ENCODE peak calls at places on chromosome 17, in five cellular contexts. K, J, S, N and G are unnamed samples. For H3K4me1, the result is how much of the 10 kb centered on the place peaks cover.

GRCh38 chr17:59620518-59621259 is 994 bp downstream of the CLTC start:
- DNase-seq in K (peak), J (peak), S (peak), N (peak), G (peak)

GRCh38 chr17:22511431-22511830 is 819.1 kb downstream of the KCNJ18 start:
- DNase-seq in K (no peak), J (no peak), S (no peak), N (no peak), G (no peak)

GRCh38 chr17:15262291-15263205 is 2.6 kb downstream of the PMP22 start:
- DNase-seq in K (peak), J (peak), S (peak), N (no peak), G (peak)

GRCh38 chr17:45289316-45290268 is 27.2 kb downstream of the MAP3K14 start:
- DNase-seq in K (no peak), J (no peak), S (no peak), N (no peak), G (no peak)

GRCh38 chr17:79838541-79839274 is 532 bp downstream of the CBX4 start:
- DNase-seq in K (no peak), J (peak), S (peak), N (peak), G (peak)

GRCh38 chr17:14864127-14864526 is 401.0 kb downstream of the PMP22 start:
- DNase-seq in K (no peak), J (no peak), S (no peak), N (no peak), G (no peak)

GRCh38 chr17:17684901-17685774 is 3.9 kb downstream of the RAI1 start:
- DNase-seq in K (no peak), J (no peak), S (no peak), N (no peak), G (no peak)

GRCh38 chr17:9256944-9257629 is 235.8 kb downstream of the NTN1 start:
- DNase-seq in K (no peak), J (no peak), S (no peak), N (no peak), G (no peak)

GRCh38 chr17:77512062-77512946 is 371.5 kb downstream of the SEC14L1 start:
- DNase-seq in K (no peak), J (no peak), S (no peak), N (no peak), G (no peak)

GRCh38 chr17:7137182-7137943 is 22.7 kb upstream of the ASGR2 start:
- DNase-seq in K (peak), J (no peak), S (no peak), N (no peak), G (no peak)

GRCh38 chr17:70099884-70100283 is 24.9 kb downstream of the KCNJ16 start:
- DNase-seq in K (no peak), J (no peak), S (no peak), N (no peak), G (no peak)

GRCh38 chr17:60169921-60170817 is 20.4 kb downstream of the CA4 start:
- DNase-seq in K (peak), J (no peak), S (no peak), N (no peak), G (no peak)

GRCh38 chr17:65287040-65287439 is 149.9 kb downstream of the RGS9 start:
- DNase-seq in K (no peak), J (no peak), S (no peak), N (no peak), G (peak)

GRCh38 chr17:27994586-27994985 is 47.9 kb upstream of the NLK start:
- DNase-seq in K (no peak), J (no peak), S (no peak), N (no peak), G (no peak)

GRCh38 chr17:67021718-67022450 is 22.5 kb upstream of the CACNG1 start:
- DNase-seq in K (no peak), J (no peak), S (no peak), N (no peak), G (no peak)

GRCh38 chr17:17208013-17208412 is 1.9 kb upstream of the PLD6 start:
- DNase-seq in K (no peak), J (no peak), S (no peak), N (no peak), G (no peak)

GRCh38 chr17:68053237-68054030 is 17.9 kb downstream of the KPNA2 start:
- DNase-seq in K (peak), J (no peak), S (no peak), N (no peak), G (no peak)

GRCh38 chr17:37844158-37844976 is 79.8 kb upstream of the TBC1D3K start:
- DNase-seq in K (peak), J (peak), S (peak), N (no peak), G (peak)

GRCh38 chr17:44115585-44116415 is 7.6 kb downstream of the HDAC5 start:
- DNase-seq in K (no peak), J (peak), S (peak), N (no peak), G (peak)

GRCh38 chr17:27497696-27498095 is 41.4 kb downstream of the KSR1 start:
- DNase-seq in K (no peak), J (no peak), S (no peak), N (no peak), G (no peak)

GRCh38 chr17:77867308-77867781 is 91.2 kb upstream of the TNRC6C start:
- DNase-seq in K (peak), J (no peak), S (no peak), N (no peak), G (no peak)

GRCh38 chr17:31608659-31609254 is 217.3 kb downstream of the RAB11FIP4 start:
- DNase-seq in K (no peak), J (no peak), S (no peak), N (no peak), G (no peak)

GRCh38 chr17:7884581-7885356 is 3.8 kb upstream of the CHD3 start:
- DNase-seq in K (no peak), J (no peak), S (peak), N (peak), G (peak)

GRCh38 chr17:74361613-74362391 is at the start of gene BTBD17:
- DNase-seq in K (peak), J (peak), S (peak), N (no peak), G (peak)

GRCh38 chr17:19263621-19264010 is 26.4 kb downstream of the EPN2 start:
- DNase-seq in K (peak), J (no peak), S (no peak), N (no peak), G (no peak)

GRCh38 chr17:63405741-63406261 is 40.3 kb downstream of the CYB561 start:
- DNase-seq in K (no peak), J (peak), S (peak), N (no peak), G (peak)

GRCh38 chr17:41666336-41666680 is 22.4 kb upstream of the EIF1 start:
- DNase-seq in K (peak), J (peak), S (peak), N (peak), G (no peak)

GRCh38 chr17:27533874-27534815 is 77.9 kb downstream of the KSR1 start:
- DNase-seq in K (no peak), J (no peak), S (no peak), N (no peak), G (no peak)

GRCh38 chr17:78375401-78376079 is 2.9 kb upstream of the PGS1 start:
- DNase-seq in K (peak), J (no peak), S (no peak), N (no peak), G (no peak)

GRCh38 chr17:68646626-68647526 is 45.7 kb upstream of the FAM20A start:
- DNase-seq in K (no peak), J (no peak), S (no peak), N (no peak), G (peak)

GRCh38 chr17:6346986-6347385 is 87.9 kb downstream of the AIPL1 start:
- DNase-seq in K (no peak), J (no peak), S (no peak), N (no peak), G (no peak)

GRCh38 chr17:64015447-64015846 is 5.0 kb downstream of the ICAM2 start:
- DNase-seq in K (no peak), J (no peak), S (no peak), N (no peak), G (no peak)

GRCh38 chr17:29158515-29159275 is 21.5 kb downstream of the MYO18A start:
- DNase-seq in K (no peak), J (no peak), S (no peak), N (no peak), G (no peak)

GRCh38 chr17:78174332-78174869 is 6.0 kb downstream of the SYNGR2 start:
- DNase-seq in K (peak), J (no peak), S (no peak), N (no peak), G (no peak)

GRCh38 chr17:36926701-36927100 is 10.6 kb upstream of the LHX1 start:
- DNase-seq in K (no peak), J (no peak), S (no peak), N (no peak), G (no peak)

GRCh38 chr17:30920282-30920681 is 1.5 kb upstream of the ADAP2 start:
- DNase-seq in K (peak), J (peak), S (no peak), N (no peak), G (peak)

GRCh38 chr17:66354981-66355380 is 52.6 kb downstream of the PRKCA start:
- DNase-seq in K (no peak), J (no peak), S (no peak), N (no peak), G (no peak)

GRCh38 chr17:28282596-28282995 is 36.4 kb upstream of the TMEM97 start:
- DNase-seq in K (no peak), J (no peak), S (no peak), N (no peak), G (peak)

GRCh38 chr17:77319211-77320031 is 178.7 kb downstream of the SEC14L1 start:
- DNase-seq in K (peak), J (peak), S (peak), N (peak), G (peak)

GRCh38 chr17:81342062-81342699 is 47.1 kb upstream of the SLC38A10 start:
- DNase-seq in K (peak), J (no peak), S (no peak), N (no peak), G (peak)
- H3K4me1 ChIP-seq in K (under half), J (half or more), S (under half), N (under half), G (under half)

GRCh38 chr17:72928454-72929136 is 163.9 kb downstream of the SLC39A11 start:
- DNase-seq in K (no peak), J (no peak), S (no peak), N (no peak), G (no peak)

GRCh38 chr17:72927760-72928159 is 164.7 kb downstream of the SLC39A11 start:
- DNase-seq in K (no peak), J (no peak), S (no peak), N (no peak), G (no peak)

GRCh38 chr17:72931635-72932034 is 160.9 kb downstream of the SLC39A11 start:
- DNase-seq in K (no peak), J (no peak), S (no peak), N (no peak), G (no peak)

GRCh38 chr17:72930031-72930430 is 162.5 kb downstream of the SLC39A11 start:
- DNase-seq in K (no peak), J (no peak), S (no peak), N (no peak), G (no peak)

DNA sequence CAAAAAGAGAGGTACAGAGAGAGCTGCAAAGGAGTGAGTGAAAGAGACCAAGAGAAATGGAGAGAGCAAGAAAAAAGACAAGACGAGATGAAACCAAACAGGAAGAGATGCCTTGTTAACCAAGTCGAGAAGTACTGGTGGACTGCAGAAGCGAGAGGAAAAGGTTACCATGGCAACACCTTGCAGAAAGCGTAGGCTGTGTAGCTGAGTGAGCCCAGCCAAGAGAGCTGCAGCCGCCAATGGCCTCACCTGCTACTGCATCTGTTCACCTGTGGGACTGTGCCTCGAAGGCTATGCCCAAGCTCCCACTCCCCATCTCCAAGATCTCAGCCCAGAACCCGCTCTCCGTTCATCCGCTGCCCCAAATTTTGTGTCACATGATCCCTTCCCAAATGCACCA is 161.3 kb downstream of the SLC39A11 start:
- DNase-seq in K (no peak), J (no peak), S (no peak), N (no peak), G (no peak)
- H3K27ac ChIP-seq in K (no peak), J (no peak), S (no peak), N (no peak), G (no peak)

DNA sequence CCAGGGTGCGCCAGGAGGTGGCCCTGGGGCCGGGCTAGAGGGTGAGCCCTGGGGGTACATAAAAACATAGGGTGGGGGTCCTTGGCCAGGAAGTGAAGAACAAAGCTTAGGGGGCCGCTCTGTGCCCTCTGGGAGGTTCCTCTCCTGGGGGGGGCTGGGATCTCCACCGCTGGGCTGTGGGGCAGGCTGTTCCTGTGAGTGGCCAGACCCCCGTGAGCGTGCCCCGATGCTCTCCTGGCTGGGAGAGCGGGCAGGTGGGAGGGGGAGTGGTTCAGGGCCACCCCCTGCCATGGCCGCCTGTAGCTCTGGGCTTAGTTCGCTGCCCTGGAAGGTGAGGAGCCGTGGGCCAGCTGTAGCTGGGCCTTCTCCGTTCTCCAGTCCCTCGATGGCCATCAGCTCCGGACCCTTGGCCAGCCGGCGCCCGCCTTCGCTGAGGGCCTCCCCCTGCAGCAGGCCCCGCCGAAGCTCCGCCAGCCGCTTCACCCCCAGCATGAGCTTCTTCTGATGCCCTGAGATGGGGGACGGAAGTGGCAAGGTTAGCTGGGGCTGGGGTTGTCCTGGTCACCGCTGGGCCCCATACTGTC is 12.5 kb downstream of the CASKIN2 start:
- DNase-seq in K (no peak), J (no peak), S (no peak), N (no peak), G (no peak)
- H3K4me1 ChIP-seq in K (under half), J (under half), S (under half), N (under half), G (under half)

GRCh38 chr17:38877130-38877851 is 7.4 kb downstream of the LASP1 start:
- DNase-seq in K (no peak), J (no peak), S (no peak), N (peak), G (no peak)
- H3K27ac ChIP-seq in K (no peak), J (peak), S (no peak), N (peak), G (no peak)

GRCh38 chr17:34885076-34885475 is 76.2 kb downstream of the CCT6B start:
- DNase-seq in K (no peak), J (no peak), S (peak), N (no peak), G (no peak)
- H3K4me1 ChIP-seq in K (under half), J (under half), S (under half), N (under half), G (under half)

DNA sequence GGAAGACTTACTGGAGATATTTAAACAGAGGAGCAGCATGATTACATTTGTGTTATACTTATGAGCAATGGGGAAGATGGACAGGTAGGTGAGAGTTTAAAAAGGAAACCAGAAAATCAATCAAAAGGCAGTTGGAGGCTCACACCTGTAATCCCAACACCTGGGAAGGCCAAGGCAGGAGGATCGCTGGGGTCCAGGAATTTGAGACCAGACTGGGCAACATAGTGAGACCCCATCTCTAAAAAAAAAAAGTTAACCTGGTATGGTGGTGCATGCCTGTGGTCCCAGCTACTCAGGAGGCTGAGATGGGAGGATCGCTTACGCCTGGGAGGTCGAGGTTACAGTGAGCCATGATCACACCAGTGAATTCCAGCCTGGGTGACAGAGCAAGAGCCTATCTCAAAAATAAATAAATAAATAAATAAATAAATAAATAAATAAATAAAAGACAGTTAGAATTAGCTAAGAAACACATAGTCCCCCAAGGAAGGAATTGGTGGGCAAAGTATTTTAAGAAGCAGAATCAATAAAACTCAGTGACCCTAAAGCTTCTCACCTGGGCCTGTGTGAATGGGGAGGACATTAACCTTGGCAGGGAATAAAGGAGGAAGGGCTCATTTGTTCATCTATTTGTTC is 32.3 kb upstream of the TOB1 start:
- DNase-seq in K (no peak), J (no peak), S (no peak), N (no peak), G (no peak)
- H3K27ac ChIP-seq in K (no peak), J (no peak), S (no peak), N (no peak), G (no peak)

GRCh38 chr17:49469831-49470568 is 25.1 kb upstream of the NGFR start:
- DNase-seq in K (peak), J (no peak), S (no peak), N (no peak), G (no peak)
- H3K4me1 ChIP-seq in K (under half), J (under half), S (under half), N (under half), G (under half)

GRCh38 chr17:40530531-40530987 is 29.1 kb upstream of the TNS4 start:
- DNase-seq in K (no peak), J (no peak), S (no peak), N (no peak), G (no peak)
- H3K27ac ChIP-seq in K (no peak), J (peak), S (no peak), N (no peak), G (no peak)

DNA sequence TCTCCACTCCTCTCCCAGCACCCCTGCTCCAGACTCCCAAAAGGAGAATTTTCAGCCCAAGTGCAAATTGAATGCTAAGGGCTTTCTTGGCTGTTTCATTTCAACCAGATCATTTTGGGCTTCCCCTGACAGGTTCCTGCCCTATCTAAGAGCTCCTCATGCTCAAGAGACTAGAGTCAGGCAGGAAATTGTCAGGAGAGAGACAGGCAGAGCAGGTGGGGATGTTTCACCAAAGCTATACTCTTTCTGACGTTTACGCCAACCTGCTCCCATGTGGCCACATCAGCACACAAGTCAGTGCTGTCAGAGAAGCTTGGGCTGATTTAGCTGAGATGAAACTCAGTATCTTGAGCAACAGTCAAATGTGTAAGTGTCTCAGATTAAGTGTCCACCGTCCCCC is 31.4 kb downstream of the HIC1 start:
- DNase-seq in K (no peak), J (no peak), S (no peak), N (no peak), G (no peak)
- H3K4me1 ChIP-seq in K (half or more), J (under half), S (under half), N (under half), G (half or more)

GRCh38 chr17:58569216-58569615 is 54.8 kb upstream of the MTMR4 start:
- DNase-seq in K (no peak), J (no peak), S (no peak), N (no peak), G (no peak)
- H3K27ac ChIP-seq in K (no peak), J (no peak), S (no peak), N (no peak), G (no peak)